ENCODE peak calls at places on chromosomes 3 and 15, in nine cellular contexts. A is right cardiac atrium, E is ascending aorta, L is astrocyte of the spinal cord, C is A549, W is cardiac muscle cell, X is uterus, G is AG09309, D is foreskin fibroblast. H is an unnamed sample.

GRCh38 chr3:54358327-54358726 is 236.0 kb downstream of the CACNA2D3 start:
- DNase-seq in X (peak), E (no peak), D (peak), C (no peak), A (peak), G (no peak), L (no peak), W (no peak), H (no peak)

GRCh38 chr15:81410318-81410753 is 36.3 kb upstream of the TMC3 start:
- DNase-seq in A (peak), D (peak), E (peak), X (peak), W (peak), C (peak), L (peak), G (peak), H (peak)

GRCh38 chr3:77718326-77718725 is 678.4 kb downstream of the ROBO2 start:
- DNase-seq in E (no peak), A (no peak), X (no peak), G (no peak), D (no peak), W (peak), C (no peak), L (no peak), H (no peak)

GRCh38 chr3:81245043-81245442 is 516.4 kb downstream of the GBE1 start:
- DNase-seq in A (no peak), L (peak), C (no peak), E (no peak), X (no peak), D (no peak), G (no peak), W (no peak), H (peak)

GRCh38 chr3:162629372-162629771 is 1132.8 kb downstream of the OTOL1 start:
- DNase-seq in A (no peak), D (no peak), W (no peak), X (no peak), G (no peak), L (no peak), E (no peak), C (no peak), H (no peak)

GRCh38 chr3:20846081-20846480 is 660.1 kb upstream of the SGO1 start:
- DNase-seq in W (no peak), X (no peak), C (no peak), E (no peak), A (no peak), G (no peak), D (no peak), L (no peak), H (no peak)

GRCh38 chr15:31360843-31361763 is 34.5 kb downstream of the KLF13 start:
- DNase-seq in G (no peak), X (no peak), A (peak), L (no peak), E (no peak), D (no peak), W (no peak), C (no peak), H (no peak)

GRCh38 chr3:172023915-172024314 is 15.5 kb upstream of the FNDC3B start:
- DNase-seq in X (no peak), W (no peak), E (no peak), D (no peak), L (no peak), A (no peak), C (no peak), G (no peak), H (no peak)

GRCh38 chr15:101498076-101498730 is 8.7 kb upstream of the PCSK6 start:
- DNase-seq in W (no peak), D (no peak), C (no peak), X (no peak), A (no peak), L (no peak), G (no peak), E (peak), H (no peak)

GRCh38 chr3:37536033-37536432 is 325.6 kb upstream of the CTDSPL start:
- DNase-seq in E (peak), X (no peak), G (no peak), D (peak), C (no peak), W (no peak), L (no peak), A (no peak), H (no peak)

GRCh38 chr3:56193531-56193930 is 274.7 kb downstream of the ERC2 start:
- DNase-seq in A (no peak), L (no peak), D (no peak), G (no peak), C (no peak), W (no peak), X (no peak), E (no peak), H (no peak)

GRCh38 chr15:74823324-74823723 is 3.1 kb upstream of the CPLX3 start:
- DNase-seq in G (no peak), E (no peak), X (no peak), L (no peak), D (no peak), W (no peak), C (no peak), A (no peak), H (no peak)

GRCh38 chr15:34055868-34056595 is 17.0 kb upstream of the AVEN start:
- DNase-seq in X (no peak), G (peak), C (no peak), W (no peak), E (no peak), D (peak), A (no peak), L (peak), H (no peak)

GRCh38 chr15:65524226-65524625 is 6.0 kb upstream of the HACD3 start:
- DNase-seq in A (no peak), W (no peak), C (no peak), G (no peak), L (no peak), X (no peak), E (no peak), D (no peak), H (no peak)

GRCh38 chr3:159039286-159039685 is 237.4 kb downstream of the MFSD1 start:
- DNase-seq in X (no peak), C (no peak), D (no peak), W (no peak), L (no peak), G (no peak), A (no peak), E (no peak), H (no peak)

GRCh38 chr3:88131695-88132094 is 18.1 kb upstream of the C3orf38 start:
- DNase-seq in C (no peak), W (no peak), D (no peak), X (no peak), A (no peak), G (no peak), L (no peak), E (no peak), H (no peak)

GRCh38 chr3:182644013-182644412 is 149.3 kb upstream of the ATP11B start:
- DNase-seq in L (no peak), G (no peak), W (no peak), X (no peak), D (no peak), C (no peak), E (no peak), A (no peak), H (no peak)

GRCh38 chr15:32704343-32705076 is 13.3 kb upstream of the GREM1 start:
- DNase-seq in D (peak), L (peak), C (no peak), G (no peak), X (no peak), E (no peak), A (no peak), W (no peak), H (peak)

GRCh38 chr15:60721232-60721576 is 242.3 kb upstream of the ICE2 start:
- DNase-seq in A (no peak), C (no peak), D (no peak), G (no peak), W (no peak), X (no peak), L (no peak), E (no peak), H (no peak)

GRCh38 chr15:69920232-69920631 is 177.5 kb downstream of the TLE3 start:
- DNase-seq in A (no peak), W (no peak), X (no peak), E (peak), C (no peak), D (no peak), L (no peak), G (no peak), H (no peak)

GRCh38 chr3:16059700-16060357 is 114.7 kb upstream of the GALNT15 start:
- DNase-seq in G (no peak), E (no peak), C (no peak), X (no peak), L (no peak), W (no peak), D (no peak), A (no peak), H (no peak)

DNA sequence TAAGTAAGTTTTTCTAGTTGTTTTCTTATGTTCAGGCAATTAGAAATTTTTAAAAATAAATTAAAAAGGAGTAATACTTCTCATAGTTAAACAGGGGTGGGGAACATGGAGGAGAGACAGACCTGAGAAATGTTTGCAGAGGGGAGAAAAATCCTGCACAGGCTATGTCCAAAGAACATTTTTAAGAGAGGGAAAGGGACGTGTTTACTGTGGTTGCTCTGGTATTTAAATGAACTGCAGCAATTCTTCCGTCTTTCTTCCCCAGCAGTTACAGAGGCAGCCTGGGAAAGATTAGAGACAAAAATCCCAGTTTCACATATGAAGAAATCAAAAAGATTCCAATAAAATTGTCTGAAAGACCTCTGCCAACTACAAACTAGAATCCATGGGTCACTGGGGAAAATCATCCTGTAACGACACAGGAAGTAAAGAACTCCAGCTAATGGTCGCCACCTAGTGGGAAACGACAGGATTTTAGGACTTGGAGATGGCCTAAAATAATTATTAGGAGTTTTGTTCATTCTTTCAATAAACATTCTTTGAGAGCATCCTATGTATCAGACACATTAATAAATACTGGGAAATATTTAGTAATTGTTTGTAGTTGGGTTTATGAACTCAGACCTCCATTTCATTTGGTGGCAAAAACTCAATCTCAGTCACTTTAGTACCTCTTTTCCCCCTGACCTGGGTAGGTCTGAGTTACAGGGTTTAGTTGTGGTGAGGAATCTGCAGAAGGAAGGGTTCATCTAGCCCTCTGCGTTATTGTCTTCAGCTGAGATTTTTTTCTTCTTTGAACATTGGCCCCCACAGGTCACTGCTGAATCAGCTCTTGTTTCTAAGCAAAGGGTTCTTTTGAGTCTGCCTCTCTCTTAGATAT is 69.9 kb upstream of the GOLIM4 start:
- DNase-seq in G (peak), A (no peak), E (peak), L (peak), C (peak), D (peak), X (peak), W (peak), H (peak)
- H3K4me3 ChIP-seq in G (no peak), A (no peak), E (no peak), L (no peak), C (no peak), D (no peak), X (no peak), W (no peak), H (no peak)

GRCh38 chr3:129599073-129599472 is 7.4 kb downstream of the PLXND1 start:
- DNase-seq in L (no peak), D (no peak), W (no peak), G (no peak), C (no peak), E (no peak), A (peak), X (no peak), H (no peak)
- H3K4me3 ChIP-seq in L (no peak), D (no peak), W (no peak), G (no peak), C (no peak), E (no peak), A (no peak), X (no peak), H (no peak)

GRCh38 chr3:32759342-32759741 is 58.5 kb upstream of the TRIM71 start:
- DNase-seq in G (no peak), W (no peak), A (no peak), C (no peak), X (no peak), L (no peak), D (no peak), E (no peak), H (no peak)
- H3K4me3 ChIP-seq in G (no peak), W (no peak), A (no peak), C (no peak), X (no peak), L (no peak), D (no peak), E (no peak), H (no peak)

GRCh38 chr3:152271465-152272035 is 2.8 kb downstream of the MBNL1 start:
- DNase-seq in X (no peak), C (no peak), G (no peak), L (no peak), A (no peak), W (no peak), D (peak), E (no peak), H (no peak)

GRCh38 chr3:152270145-152270870 is 1.6 kb downstream of the MBNL1 start:
- DNase-seq in E (no peak), L (no peak), A (no peak), G (no peak), C (no peak), D (no peak), W (peak), X (no peak), H (no peak)

GRCh38 chr3:152272771-152273242 is 4.1 kb downstream of the MBNL1 start:
- DNase-seq in G (peak), A (no peak), C (no peak), X (no peak), W (no peak), E (no peak), D (peak), L (peak), H (peak)

GRCh38 chr3:152269423-152270144 is 855 bp downstream of the MBNL1 start:
- DNase-seq in L (peak), D (peak), E (peak), X (peak), G (peak), A (peak), C (peak), W (peak), H (peak)

DNA sequence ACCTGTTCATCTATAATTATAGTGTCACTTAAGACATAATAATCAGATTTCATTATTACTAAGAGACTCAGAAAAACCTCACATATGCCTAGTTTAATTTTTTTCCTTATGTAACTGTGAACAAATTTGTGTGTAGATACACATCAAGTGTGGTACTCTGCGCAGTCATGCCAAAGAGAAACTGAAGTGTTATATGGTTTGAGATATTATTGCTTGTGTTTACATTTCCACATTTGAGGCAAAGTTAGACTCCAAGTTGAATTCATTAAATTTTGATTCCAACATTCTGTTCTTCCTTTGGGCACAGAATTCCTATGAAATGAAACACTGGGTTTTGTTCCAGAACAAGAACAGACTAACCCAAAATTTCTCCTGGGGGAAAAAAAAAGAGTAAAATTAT is 2.2 kb downstream of the MBNL1 start:
- DNase-seq in W (no peak), C (no peak), E (no peak), G (no peak), X (no peak), L (no peak), D (no peak), A (no peak), H (no peak)
- H3K4me3 ChIP-seq in W (peak), C (peak), E (peak), G (peak), X (peak), L (peak), D (peak), A (peak), H (peak)

DNA sequence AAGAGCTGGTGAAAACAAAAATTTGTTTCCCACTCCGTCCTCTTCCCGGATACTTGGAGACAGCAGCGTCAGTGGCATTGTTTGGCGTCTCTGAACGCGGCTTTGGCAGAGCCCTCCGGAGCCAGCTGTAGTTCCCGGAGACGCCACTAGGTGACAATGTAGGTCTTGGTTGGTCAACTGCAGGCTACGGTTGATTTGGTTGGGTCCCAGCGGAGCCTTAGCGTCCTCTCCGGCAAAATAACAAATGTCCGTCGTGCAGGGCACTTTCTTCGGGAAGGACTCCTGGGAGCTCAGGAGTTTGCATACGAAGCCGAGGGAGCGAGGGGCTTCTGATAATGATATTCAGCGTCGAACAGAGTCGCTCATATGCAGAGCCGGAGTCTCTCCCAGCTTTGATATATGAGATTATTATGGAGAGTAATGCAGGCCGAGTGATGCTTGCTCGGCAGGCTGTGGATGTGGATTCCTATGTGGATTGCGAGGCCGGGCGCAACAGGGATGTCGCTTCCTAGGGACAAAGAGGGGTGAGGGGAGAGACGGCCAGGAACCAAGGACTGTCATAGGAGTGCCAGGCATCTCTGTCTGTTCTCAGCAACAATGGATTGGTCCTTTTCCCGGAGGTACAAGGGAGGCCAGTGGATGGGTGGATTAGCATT is 74.8 kb downstream of the IL20RB start:
- DNase-seq in C (peak), W (peak), E (peak), X (peak), L (peak), A (peak), D (peak), G (no peak), H (peak)
- H3K4me3 ChIP-seq in C (peak), W (peak), E (peak), X (peak), L (peak), A (peak), D (peak), G (peak), H (peak)